ENCODE peak calls at places on chromosomes 2 and 18, in six cellular contexts. J, X, P, C, D and I are unnamed samples.

GRCh38 chr2:198641161-198641560 is 816.6 kb downstream of the SATB2 start:
- DNase-seq in J (no peak), X (peak; percentile 22), P (no peak), C (no peak), D (peak; percentile 17), I (no peak)

GRCh38 chr2:204226305-204226861 is 289.8 kb downstream of the ICOS start:
- DNase-seq in J (no peak), X (no peak), P (no peak), C (no peak), D (no peak), I (no peak)

GRCh38 chr18:43620936-43621335 is 343.6 kb upstream of the SYT4 start:
- DNase-seq in J (no peak), X (peak; percentile 5), P (peak; percentile 45), C (no peak), D (peak; percentile 44), I (peak; percentile 52)

GRCh38 chr2:72713857-72714256 is 112.0 kb downstream of the EXOC6B start:
- DNase-seq in J (no peak), X (no peak), P (no peak), C (no peak), D (peak; percentile 12), I (peak; percentile 59)

GRCh38 chr2:173862612-173863217 is 102.5 kb downstream of the SP3 start:
- DNase-seq in J (no peak), X (no peak), P (no peak), C (no peak), D (no peak), I (no peak)

GRCh38 chr2:226984461-226985226 is 148.8 kb downstream of the RHBDD1 start:
- DNase-seq in J (no peak), X (no peak), P (no peak), C (no peak), D (no peak), I (peak; percentile 67)

GRCh38 chr18:23231340-23232021 is 96.2 kb downstream of the CABLES1 start:
- DNase-seq in J (no peak), X (peak; percentile 92), P (no peak), C (no peak), D (peak; percentile 97), I (no peak)

GRCh38 chr2:127530245-127531132 is 4.2 kb upstream of the IWS1 start:
- DNase-seq in J (no peak), X (no peak), P (no peak), C (no peak), D (peak; percentile 32), I (peak; percentile 52)

GRCh38 chr2:220277445-220277960 is 650.1 kb downstream of the SLC4A3 start:
- DNase-seq in J (no peak), X (peak; percentile 89), P (no peak), C (no peak), D (no peak), I (no peak)

GRCh38 chr2:196131384-196131861 is 40.0 kb downstream of the STK17B start:
- DNase-seq in J (peak; percentile 82), X (peak; percentile 44), P (no peak), C (peak; percentile 64), D (no peak), I (peak; percentile 79)

GRCh38 chr18:22446906-22447305 is 29.2 kb upstream of the CTAGE1 start:
- DNase-seq in J (no peak), X (no peak), P (no peak), C (no peak), D (no peak), I (no peak)

GRCh38 chr2:170170281-170171035 is 7.5 kb upstream of the MYO3B start:
- DNase-seq in J (no peak), X (no peak), P (no peak), C (no peak), D (no peak), I (no peak)

GRCh38 chr18:77093067-77093430 is 39.5 kb downstream of the MBP start:
- DNase-seq in J (no peak), X (no peak), P (no peak), C (no peak), D (no peak), I (no peak)

GRCh38 chr18:46867471-46868170 is 49.7 kb downstream of the PIAS2 start:
- DNase-seq in J (no peak), X (no peak), P (no peak), C (no peak), D (no peak), I (no peak)

GRCh38 chr2:241645915-241646250 is 8.4 kb downstream of the ATG4B start:
- DNase-seq in J (no peak), X (no peak), P (no peak), C (no peak), D (no peak), I (no peak)

GRCh38 chr2:26607698-26608097 is 33.5 kb downstream of the CIB4 start:
- DNase-seq in J (peak; percentile 28), X (no peak), P (no peak), C (peak; percentile 20), D (no peak), I (no peak)

GRCh38 chr2:64716569-64716968 is 62.9 kb upstream of the SERTAD2 start:
- DNase-seq in J (no peak), X (no peak), P (no peak), C (no peak), D (no peak), I (no peak)

GRCh38 chr2:239802101-239802649 is 223.0 kb downstream of the NDUFA10 start:
- DNase-seq in J (no peak), X (no peak), P (no peak), C (peak; percentile 18), D (no peak), I (no peak)

GRCh38 chr18:79543861-79544385 is 135.7 kb upstream of the CTDP1 start:
- DNase-seq in J (no peak), X (no peak), P (no peak), C (peak; percentile 15), D (no peak), I (no peak)

GRCh38 chr2:120355867-120356266 is 9.9 kb downstream of the INHBB start:
- DNase-seq in J (no peak), X (no peak), P (no peak), C (no peak), D (no peak), I (no peak)

GRCh38 chr2:217956895-217957457 is 45.8 kb downstream of the TNS1 start:
- DNase-seq in J (no peak), X (no peak), P (no peak), C (no peak), D (no peak), I (no peak)

GRCh38 chr2:98454500-98455235 is 10.0 kb downstream of the INPP4A start:
- DNase-seq in J (no peak), X (peak; percentile 49), P (no peak), C (no peak), D (peak; percentile 74), I (peak; percentile 51)

GRCh38 chr2:36526216-36526615 is 71.8 kb downstream of the FEZ2 start:
- DNase-seq in J (no peak), X (peak; percentile 74), P (no peak), C (no peak), D (no peak), I (no peak)

GRCh38 chr18:24734058-24734457 is 273.6 kb downstream of the HRH4 start:
- DNase-seq in J (peak; percentile 56), X (no peak), P (no peak), C (peak; percentile 46), D (peak; percentile 24), I (peak; percentile 55)

GRCh38 chr2:168561991-168562390 is 105.9 kb downstream of the CERS6 start:
- DNase-seq in J (no peak), X (no peak), P (no peak), C (no peak), D (no peak), I (no peak)

GRCh38 chr2:45849491-45850283 is 198.2 kb downstream of the PRKCE start:
- DNase-seq in J (no peak), X (peak; percentile 72), P (no peak), C (no peak), D (peak; percentile 39), I (no peak)

GRCh38 chr2:86140969-86141392 is 34.9 kb downstream of the PTCD3 start:
- DNase-seq in J (no peak), X (no peak), P (no peak), C (no peak), D (no peak), I (no peak)

GRCh38 chr2:88355486-88355885 is 97.0 kb downstream of the FOXI3 start:
- DNase-seq in J (no peak), X (no peak), P (no peak), C (peak; percentile 43), D (no peak), I (peak; percentile 89)
- H2BK15ac ChIP-seq in J (no peak overlapping the region), X (no peak overlapping the region), P (no peak overlapping the region), C (no peak overlapping the region), D (no peak overlapping the region), I (no peak overlapping the region)

DNA sequence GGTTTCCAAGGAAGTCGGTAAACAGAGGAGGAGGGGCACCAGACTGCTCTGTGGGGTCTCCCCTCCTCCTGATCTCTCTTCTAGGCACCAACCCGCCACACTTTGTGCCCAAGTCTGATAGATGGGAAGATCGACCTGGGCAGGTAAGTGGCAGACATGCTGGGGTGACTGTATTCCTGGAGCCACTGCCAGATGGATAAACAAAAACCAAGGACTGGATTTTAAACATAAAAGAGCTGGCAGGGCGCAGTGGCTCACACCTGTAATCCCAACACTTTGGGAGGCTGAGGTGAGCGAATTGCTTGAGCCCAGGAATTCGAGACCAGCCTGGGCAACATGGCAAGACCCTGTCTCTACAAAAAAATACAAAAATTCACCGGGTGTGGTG is 181.2 kb downstream of the ANAPC1 start:
- DNase-seq in J (no peak), X (no peak), P (no peak), C (no peak), D (no peak), I (no peak)
- H2BK15ac ChIP-seq in J (peak overlapping the region; percentile 99), X (no peak overlapping the region), P (peak overlapping the region; percentile 2), C (no peak overlapping the region), D (peak overlapping the region; percentile 61), I (no peak overlapping the region)

GRCh38 chr2:234671231-234671630 is 174.3 kb upstream of the ARL4C start:
- DNase-seq in J (no peak), X (no peak), P (no peak), C (no peak), D (no peak), I (no peak)
- H2BK15ac ChIP-seq in J (no peak overlapping the region), X (peak overlapping the region; percentile 67), P (no peak overlapping the region), C (no peak overlapping the region), D (no peak overlapping the region), I (no peak overlapping the region)

GRCh38 chr2:197208841-197209240 is 101.7 kb downstream of the ANKRD44 start:
- DNase-seq in J (no peak), X (no peak), P (no peak), C (no peak), D (no peak), I (no peak)

GRCh38 chr2:197209274-197209673 is 101.3 kb downstream of the ANKRD44 start:
- DNase-seq in J (no peak), X (no peak), P (no peak), C (no peak), D (no peak), I (peak; percentile 4)

GRCh38 chr2:197208029-197208428 is 102.6 kb downstream of the ANKRD44 start:
- DNase-seq in J (no peak), X (no peak), P (no peak), C (no peak), D (no peak), I (no peak)

GRCh38 chr2:197207106-197207505 is 103.5 kb downstream of the ANKRD44 start:
- DNase-seq in J (no peak), X (no peak), P (no peak), C (no peak), D (no peak), I (no peak)

DNA sequence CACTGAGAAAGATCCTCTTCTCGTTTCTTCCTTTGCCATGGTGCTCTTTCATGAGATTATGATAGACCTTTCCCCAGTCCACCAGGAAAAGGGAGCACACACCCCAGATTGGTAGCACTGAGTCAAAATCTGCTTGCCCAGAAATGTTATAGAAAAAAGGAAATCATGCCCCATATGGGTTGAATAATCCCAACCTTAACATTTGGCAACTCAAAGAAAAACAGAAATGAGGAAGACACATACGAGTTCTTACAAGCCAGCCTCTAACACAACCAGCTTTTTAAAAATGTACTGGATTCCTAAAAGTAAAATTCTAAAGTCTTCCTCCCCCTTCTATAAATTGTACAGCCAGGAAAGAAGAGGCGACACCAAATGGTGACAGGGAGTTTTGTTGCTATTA is 103.0 kb downstream of the ANKRD44 start:
- DNase-seq in J (no peak), X (no peak), P (no peak), C (no peak), D (no peak), I (no peak)
- H2BK15ac ChIP-seq in J (no peak overlapping the region), X (no peak overlapping the region), P (no peak overlapping the region), C (no peak overlapping the region), D (no peak overlapping the region), I (no peak overlapping the region)